ENCODE peak calls at places on chromosomes 11 and 22, in eight cellular contexts. One of them, this sample, is unnamed.

GRCh38 chr11:96287796-96288439 is 55.1 kb downstream of the MAML2 start:
- DNase-seq in HL-60: no peak
- DNase-seq in skeletal muscle cell: no peak
- DNase-seq in SK-N-SH: no peak
- DNase-seq in kidney: no peak
- DNase-seq in fibroblast of lung: peak; percentile 45
- DNase-seq in A549: no peak
- DNase-seq in foreskin fibroblast: no peak
- DNase-seq in this sample: no peak

GRCh38 chr11:47189100-47189834 is 3.0 kb upstream of the PACSIN3 start:
- DNase-seq in SK-N-SH: no peak
- DNase-seq in kidney: no peak
- DNase-seq in fibroblast of lung: peak; percentile 89
- DNase-seq in foreskin fibroblast: peak; percentile 90
- DNase-seq in A549: peak; percentile 62
- DNase-seq in skeletal muscle cell: peak; percentile 81
- DNase-seq in HL-60: no peak
- DNase-seq in this sample: peak; percentile 65

GRCh38 chr11:73478737-73479347 is 102.6 kb downstream of the RELT start:
- DNase-seq in foreskin fibroblast: peak; percentile 70
- DNase-seq in fibroblast of lung: peak; percentile 26
- DNase-seq in SK-N-SH: peak; percentile 45
- DNase-seq in skeletal muscle cell: no peak
- DNase-seq in kidney: no peak
- DNase-seq in HL-60: no peak
- DNase-seq in A549: peak; percentile 61
- DNase-seq in this sample: no peak

GRCh38 chr11:126006068-126006467 is 56.6 kb downstream of the CDON start:
- DNase-seq in fibroblast of lung: no peak
- DNase-seq in skeletal muscle cell: no peak
- DNase-seq in A549: no peak
- DNase-seq in HL-60: no peak
- DNase-seq in kidney: no peak
- DNase-seq in foreskin fibroblast: no peak
- DNase-seq in SK-N-SH: no peak
- DNase-seq in this sample: no peak

GRCh38 chr22:26642465-26643367 is 14.7 kb upstream of the MIAT start:
- DNase-seq in foreskin fibroblast: no peak
- DNase-seq in SK-N-SH: no peak
- DNase-seq in A549: no peak
- DNase-seq in skeletal muscle cell: no peak
- DNase-seq in kidney: no peak
- DNase-seq in HL-60: no peak
- DNase-seq in fibroblast of lung: peak; percentile 52
- DNase-seq in this sample: no peak

GRCh38 chr11:6474806-6475500 is 1.2 kb upstream of the TRIM3 start:
- DNase-seq in kidney: no peak
- DNase-seq in skeletal muscle cell: no peak
- DNase-seq in foreskin fibroblast: peak; percentile 37
- DNase-seq in A549: no peak
- DNase-seq in fibroblast of lung: no peak
- DNase-seq in SK-N-SH: no peak
- DNase-seq in HL-60: no peak
- DNase-seq in this sample: no peak

GRCh38 chr11:46705070-46705688 is 4.3 kb downstream of the ZNF408 start:
- DNase-seq in skeletal muscle cell: no peak
- DNase-seq in A549: no peak
- DNase-seq in SK-N-SH: no peak
- DNase-seq in kidney: no peak
- DNase-seq in fibroblast of lung: no peak
- DNase-seq in foreskin fibroblast: no peak
- DNase-seq in HL-60: no peak
- DNase-seq in this sample: no peak

GRCh38 chr22:49010086-49010863 is 817.4 kb downstream of the BRD1 start:
- DNase-seq in SK-N-SH: peak; percentile 17
- DNase-seq in HL-60: no peak
- DNase-seq in fibroblast of lung: no peak
- DNase-seq in A549: no peak
- DNase-seq in skeletal muscle cell: no peak
- DNase-seq in foreskin fibroblast: no peak
- DNase-seq in kidney: peak; percentile 39
- DNase-seq in this sample: no peak

GRCh38 chr11:114354076-114354475 is 46.2 kb downstream of the C11orf71 start:
- DNase-seq in A549: no peak
- DNase-seq in fibroblast of lung: peak; percentile 97
- DNase-seq in kidney: no peak
- DNase-seq in SK-N-SH: no peak
- DNase-seq in foreskin fibroblast: peak; percentile 90
- DNase-seq in HL-60: no peak
- DNase-seq in skeletal muscle cell: peak; percentile 92
- DNase-seq in this sample: peak; percentile 73

GRCh38 chr11:12321217-12321937 is 56.0 kb upstream of the PARVA start:
- DNase-seq in SK-N-SH: no peak
- DNase-seq in A549: no peak
- DNase-seq in HL-60: no peak
- DNase-seq in foreskin fibroblast: no peak
- DNase-seq in fibroblast of lung: no peak
- DNase-seq in skeletal muscle cell: no peak
- DNase-seq in kidney: no peak
- DNase-seq in this sample: no peak

GRCh38 chr11:68206211-68206610 is 6.9 kb downstream of the KMT5B start:
- DNase-seq in fibroblast of lung: peak; percentile 46
- DNase-seq in HL-60: no peak
- DNase-seq in foreskin fibroblast: peak; percentile 77
- DNase-seq in SK-N-SH: peak; percentile 64
- DNase-seq in skeletal muscle cell: peak; percentile 13
- DNase-seq in kidney: no peak
- DNase-seq in A549: peak; percentile 60
- DNase-seq in this sample: no peak

GRCh38 chr11:63837719-63838118 is 1.2 kb upstream of the MARK2 start:
- DNase-seq in kidney: peak; percentile 53
- DNase-seq in HL-60: peak; percentile 48
- DNase-seq in SK-N-SH: no peak
- DNase-seq in skeletal muscle cell: no peak
- DNase-seq in fibroblast of lung: no peak
- DNase-seq in A549: no peak
- DNase-seq in foreskin fibroblast: no peak
- DNase-seq in this sample: no peak

GRCh38 chr11:61281581-61282250 is 13.4 kb downstream of the VWCE start:
- DNase-seq in kidney: no peak
- DNase-seq in foreskin fibroblast: peak; percentile 57
- DNase-seq in SK-N-SH: peak; percentile 93
- DNase-seq in fibroblast of lung: peak; percentile 22
- DNase-seq in HL-60: no peak
- DNase-seq in skeletal muscle cell: no peak
- DNase-seq in A549: peak; percentile 65
- DNase-seq in this sample: no peak

GRCh38 chr11:101748572-101748971 is 164.8 kb upstream of the TRPC6 start:
- DNase-seq in skeletal muscle cell: no peak
- DNase-seq in HL-60: no peak
- DNase-seq in foreskin fibroblast: no peak
- DNase-seq in kidney: no peak
- DNase-seq in SK-N-SH: no peak
- DNase-seq in fibroblast of lung: no peak
- DNase-seq in A549: no peak
- DNase-seq in this sample: no peak

GRCh38 chr22:36204001-36204640 is 2.5 kb upstream of the APOL4 start:
- DNase-seq in foreskin fibroblast: no peak
- DNase-seq in HL-60: no peak
- DNase-seq in SK-N-SH: no peak
- DNase-seq in kidney: no peak
- DNase-seq in fibroblast of lung: no peak
- DNase-seq in skeletal muscle cell: no peak
- DNase-seq in A549: no peak
- DNase-seq in this sample: no peak

GRCh38 chr11:5159806-5160205 is 5.2 kb upstream of the OR52A1 start:
- DNase-seq in SK-N-SH: no peak
- DNase-seq in A549: no peak
- DNase-seq in HL-60: no peak
- DNase-seq in fibroblast of lung: no peak
- DNase-seq in kidney: no peak
- DNase-seq in foreskin fibroblast: no peak
- DNase-seq in skeletal muscle cell: no peak
- DNase-seq in this sample: no peak

GRCh38 chr11:85948884-85949283 is 93.7 kb downstream of the CCDC83 start:
- DNase-seq in SK-N-SH: no peak
- DNase-seq in HL-60: no peak
- DNase-seq in skeletal muscle cell: no peak
- DNase-seq in kidney: no peak
- DNase-seq in foreskin fibroblast: no peak
- DNase-seq in A549: no peak
- DNase-seq in fibroblast of lung: peak; percentile 27
- DNase-seq in this sample: no peak

GRCh38 chr22:36453266-36453607 is 28.2 kb downstream of the TXN2 start:
- DNase-seq in skeletal muscle cell: no peak
- DNase-seq in fibroblast of lung: no peak
- DNase-seq in SK-N-SH: no peak
- DNase-seq in HL-60: no peak
- DNase-seq in A549: no peak
- DNase-seq in kidney: no peak
- DNase-seq in foreskin fibroblast: peak; percentile 36
- DNase-seq in this sample: no peak

GRCh38 chr11:45853616-45854219 is 6.4 kb downstream of the CRY2 start:
- DNase-seq in SK-N-SH: no peak
- DNase-seq in HL-60: no peak
- DNase-seq in A549: no peak
- DNase-seq in foreskin fibroblast: no peak
- DNase-seq in kidney: no peak
- DNase-seq in skeletal muscle cell: no peak
- DNase-seq in fibroblast of lung: no peak
- DNase-seq in this sample: no peak

GRCh38 chr11:102831128-102831708 is 12.2 kb downstream of the MMP3 start:
- DNase-seq in kidney: no peak
- DNase-seq in fibroblast of lung: peak; percentile 53
- DNase-seq in skeletal muscle cell: no peak
- DNase-seq in foreskin fibroblast: peak; percentile 93
- DNase-seq in SK-N-SH: peak; percentile 40
- DNase-seq in A549: no peak
- DNase-seq in HL-60: no peak
- DNase-seq in this sample: no peak

GRCh38 chr11:47147250-47147649 is 29.4 kb downstream of the ARFGAP2 start:
- DNase-seq in foreskin fibroblast: no peak
- DNase-seq in skeletal muscle cell: no peak
- DNase-seq in HL-60: no peak
- DNase-seq in kidney: no peak
- DNase-seq in SK-N-SH: no peak
- DNase-seq in fibroblast of lung: no peak
- DNase-seq in A549: no peak
- DNase-seq in this sample: no peak

GRCh38 chr11:86569109-86569508 is 103.3 kb downstream of the ME3 start:
- DNase-seq in foreskin fibroblast: no peak
- DNase-seq in skeletal muscle cell: no peak
- DNase-seq in SK-N-SH: no peak
- DNase-seq in fibroblast of lung: no peak
- DNase-seq in A549: no peak
- DNase-seq in HL-60: no peak
- DNase-seq in kidney: no peak
- DNase-seq in this sample: no peak

GRCh38 chr11:57410287-57410686 is 16.6 kb downstream of the SLC43A3 start:
- DNase-seq in SK-N-SH: no peak
- DNase-seq in HL-60: peak; percentile 55
- DNase-seq in kidney: no peak
- DNase-seq in A549: no peak
- DNase-seq in foreskin fibroblast: peak; percentile 85
- DNase-seq in fibroblast of lung: peak; percentile 89
- DNase-seq in skeletal muscle cell: peak; percentile 93
- DNase-seq in this sample: no peak

GRCh38 chr11:35235944-35236666 is 97.1 kb downstream of the CD44 start:
- DNase-seq in A549: peak; percentile 8
- DNase-seq in foreskin fibroblast: no peak
- DNase-seq in SK-N-SH: no peak
- DNase-seq in HL-60: no peak
- DNase-seq in skeletal muscle cell: no peak
- DNase-seq in fibroblast of lung: peak; percentile 90
- DNase-seq in kidney: no peak
- DNase-seq in this sample: peak; percentile 66

GRCh38 chr11:10091314-10092045 is 202.5 kb downstream of the SBF2 start:
- DNase-seq in skeletal muscle cell: no peak
- DNase-seq in A549: no peak
- DNase-seq in SK-N-SH: no peak
- DNase-seq in kidney: no peak
- DNase-seq in foreskin fibroblast: no peak
- DNase-seq in fibroblast of lung: peak; percentile 26
- DNase-seq in HL-60: no peak
- DNase-seq in this sample: no peak
- H3K4me3 ChIP-seq in skeletal muscle cell: no peak overlapping the region
- H3K4me3 ChIP-seq in A549: no peak overlapping the region
- H3K4me3 ChIP-seq in SK-N-SH: no peak overlapping the region
- H3K4me3 ChIP-seq in kidney: no peak overlapping the region
- H3K4me3 ChIP-seq in foreskin fibroblast: no peak overlapping the region
- H3K4me3 ChIP-seq in fibroblast of lung: no peak overlapping the region
- H3K4me3 ChIP-seq in HL-60: no peak overlapping the region
- H3K4me3 ChIP-seq in this sample: no peak overlapping the region

GRCh38 chr22:19522881-19523239 is 1.4 kb downstream of the CLDN5 start:
- DNase-seq in fibroblast of lung: no peak
- DNase-seq in SK-N-SH: no peak
- DNase-seq in kidney: no peak
- DNase-seq in A549: no peak
- DNase-seq in skeletal muscle cell: no peak
- DNase-seq in foreskin fibroblast: no peak
- DNase-seq in HL-60: no peak
- DNase-seq in this sample: no peak
- H3K4me3 ChIP-seq in fibroblast of lung: no peak overlapping the region
- H3K4me3 ChIP-seq in SK-N-SH: no peak overlapping the region
- H3K4me3 ChIP-seq in kidney: peak overlapping the region; percentile 42
- H3K4me3 ChIP-seq in A549: no peak overlapping the region
- H3K4me3 ChIP-seq in skeletal muscle cell: peak overlapping the region; percentile 41
- H3K4me3 ChIP-seq in foreskin fibroblast: no peak overlapping the region
- H3K4me3 ChIP-seq in HL-60: no peak overlapping the region
- H3K4me3 ChIP-seq in this sample: no peak overlapping the region

GRCh38 chr11:11202885-11203284 is 150.2 kb downstream of the CSNK2A3 start:
- DNase-seq in SK-N-SH: no peak
- DNase-seq in HL-60: no peak
- DNase-seq in A549: no peak
- DNase-seq in kidney: no peak
- DNase-seq in fibroblast of lung: no peak
- DNase-seq in skeletal muscle cell: no peak
- DNase-seq in foreskin fibroblast: no peak
- DNase-seq in this sample: no peak
- H3K4me3 ChIP-seq in SK-N-SH: no peak overlapping the region
- H3K4me3 ChIP-seq in HL-60: no peak overlapping the region
- H3K4me3 ChIP-seq in A549: no peak overlapping the region
- H3K4me3 ChIP-seq in kidney: no peak overlapping the region
- H3K4me3 ChIP-seq in fibroblast of lung: no peak overlapping the region
- H3K4me3 ChIP-seq in skeletal muscle cell: no peak overlapping the region
- H3K4me3 ChIP-seq in foreskin fibroblast: no peak overlapping the region
- H3K4me3 ChIP-seq in this sample: no peak overlapping the region

DNA sequence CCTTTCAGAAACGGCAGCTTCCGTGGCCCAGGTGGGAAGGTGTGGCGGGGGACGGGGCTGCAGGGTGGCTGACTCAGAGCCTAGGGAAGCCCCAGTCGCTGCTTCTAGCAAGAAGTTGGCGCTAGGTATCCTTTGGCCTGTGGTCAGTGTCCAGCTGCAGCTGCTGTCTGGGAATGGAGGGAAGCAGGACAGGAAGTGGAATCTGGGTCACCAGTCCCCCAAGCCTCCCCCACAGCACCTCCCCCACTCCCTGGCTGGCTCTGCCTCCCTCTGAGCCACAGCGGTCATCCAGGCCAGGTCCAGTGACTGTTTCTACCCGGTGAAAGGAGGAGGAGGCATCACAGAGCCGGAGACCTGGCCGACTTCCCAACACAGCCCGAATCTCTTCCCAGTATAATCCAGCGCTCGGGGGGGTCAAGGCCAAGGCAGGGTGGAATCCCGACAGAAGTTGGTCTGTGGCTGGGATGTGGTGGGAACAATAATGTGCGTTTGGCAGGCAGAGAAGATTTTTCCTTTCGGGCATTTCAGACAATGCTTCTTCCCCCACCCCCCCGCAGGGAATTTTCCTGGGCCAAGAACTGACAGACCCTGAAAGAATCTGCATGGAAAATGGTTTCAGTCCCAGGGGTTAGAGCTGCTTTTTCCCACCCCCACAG is 45.1 kb downstream of the C11orf96 start:
- DNase-seq in skeletal muscle cell: peak; percentile 90
- DNase-seq in HL-60: no peak
- DNase-seq in kidney: peak; percentile 98
- DNase-seq in foreskin fibroblast: peak; percentile 51
- DNase-seq in A549: no peak
- DNase-seq in fibroblast of lung: peak; percentile 98
- DNase-seq in SK-N-SH: peak; percentile 88
- DNase-seq in this sample: no peak
- H3K4me3 ChIP-seq in skeletal muscle cell: no peak overlapping the region
- H3K4me3 ChIP-seq in HL-60: no peak overlapping the region
- H3K4me3 ChIP-seq in kidney: no peak overlapping the region
- H3K4me3 ChIP-seq in foreskin fibroblast: no peak overlapping the region
- H3K4me3 ChIP-seq in A549: no peak overlapping the region
- H3K4me3 ChIP-seq in fibroblast of lung: no peak overlapping the region
- H3K4me3 ChIP-seq in SK-N-SH: no peak overlapping the region
- H3K4me3 ChIP-seq in this sample: no peak overlapping the region

This sample was measured in RWPE2.